ENCODE peak calls at places on chromosomes 16 and 17, in five cellular contexts. X, G, I, O and T are unnamed samples.

GRCh38 chr16:86483-86952 is 8.5 kb downstream of the MPG start:
- DNase-seq in X (no peak), G (no peak), I (no peak), O (no peak), T (no peak)

GRCh38 chr16:22694887-22695382 is 119.0 kb upstream of the HS3ST2 start:
- DNase-seq in X (peak), G (peak), I (peak), O (no peak), T (no peak)

GRCh38 chr17:78672880-78673371 is 95.7 kb upstream of the DNAH17 start:
- DNase-seq in X (peak), G (no peak), I (peak), O (no peak), T (peak)

GRCh38 chr16:73056911-73057310 is 9.0 kb upstream of the ZFHX3 start:
- DNase-seq in X (no peak), G (no peak), I (peak), O (no peak), T (no peak)

GRCh38 chr16:48378836-48379235 is 6.4 kb downstream of the SIAH1 start:
- DNase-seq in X (no peak), G (no peak), I (no peak), O (no peak), T (no peak)

GRCh38 chr17:10171057-10171456 is 27.3 kb downstream of the GAS7 start:
- DNase-seq in X (no peak), G (peak), I (no peak), O (no peak), T (no peak)

GRCh38 chr17:58508341-58509067 is 5.9 kb downstream of the MTMR4 start:
- DNase-seq in X (no peak), G (no peak), I (no peak), O (no peak), T (no peak)

GRCh38 chr17:72176902-72177660 is 56.3 kb downstream of the SOX9 start:
- DNase-seq in X (peak), G (no peak), I (no peak), O (no peak), T (no peak)

GRCh38 chr17:44959821-44960523 is 8.1 kb downstream of the C1QL1 start:
- DNase-seq in X (no peak), G (no peak), I (no peak), O (no peak), T (no peak)

GRCh38 chr16:84851192-84852127 is 31.7 kb downstream of the CRISPLD2 start:
- DNase-seq in X (peak), G (no peak), I (peak), O (no peak), T (no peak)

GRCh38 chr16:48559462-48560211 is 50.3 kb downstream of the N4BP1 start:
- DNase-seq in X (no peak), G (no peak), I (no peak), O (no peak), T (no peak)

GRCh38 chr17:45376171-45376564 is 56.5 kb downstream of the ARHGAP27 start:
- DNase-seq in X (no peak), G (no peak), I (no peak), O (no peak), T (no peak)

GRCh38 chr17:77441130-77441920 is 300.6 kb downstream of the SEC14L1 start:
- DNase-seq in X (no peak), G (no peak), I (no peak), O (peak), T (no peak)

GRCh38 chr17:50659220-50659619 is 24.5 kb downstream of the ABCC3 start:
- DNase-seq in X (no peak), G (no peak), I (no peak), O (no peak), T (no peak)

GRCh38 chr16:48444574-48444973 is 59.4 kb upstream of the SIAH1 start:
- DNase-seq in X (peak), G (peak), I (peak), O (no peak), T (peak)

GRCh38 chr17:39737761-39738567 is at the start of gene GRB7:
- DNase-seq in X (no peak), G (no peak), I (no peak), O (no peak), T (no peak)

GRCh38 chr16:73064227-73064995 is 16.5 kb upstream of the ZFHX3 start:
- DNase-seq in X (peak), G (peak), I (peak), O (no peak), T (peak)